ENCODE peak calls at places on chromosomes 6 and 20, in ten cellular contexts. I, G, D, Q, C, M, B, O, H and P are unnamed samples. For H3K36me3, the result is how much of the 10 kb centered on the place peaks cover.

GRCh38 chr20:58714340-58714922 is 21.8 kb downstream of the NPEPL1 start:
- DNase-seq in B (no peak), Q (peak), O (no peak), D (no peak), C (no peak), H (no peak), G (no peak), I (no peak), M (no peak), P (no peak)

GRCh38 chr6:132300323-132300949 is 100.8 kb downstream of the MOXD1 start:
- DNase-seq in G (no peak), H (peak), B (no peak), O (peak), I (peak), Q (no peak), M (no peak), D (no peak), C (no peak), P (no peak)

GRCh38 chr6:30591008-30591407 is 19.8 kb downstream of the ABCF1 start:
- DNase-seq in D (no peak), B (no peak), H (no peak), C (no peak), Q (no peak), I (peak), O (peak), G (no peak), M (no peak), P (no peak)

GRCh38 chr20:55693646-55694045 is 311.7 kb downstream of the CBLN4 start:
- DNase-seq in I (no peak), O (no peak), D (no peak), B (no peak), M (no peak), C (no peak), Q (no peak), G (no peak), H (no peak), P (no peak)

GRCh38 chr6:151096255-151096612 is 143.5 kb upstream of the AKAP12 start:
- DNase-seq in C (no peak), D (no peak), H (no peak), M (no peak), Q (no peak), O (no peak), I (peak), G (no peak), B (no peak), P (no peak)

GRCh38 chr6:67881706-67882065 is 753.4 kb upstream of the ADGRB3 start:
- DNase-seq in D (no peak), C (no peak), Q (no peak), H (no peak), G (no peak), M (no peak), B (no peak), O (no peak), I (no peak), P (no peak)

GRCh38 chr6:14316911-14317535 is 199.5 kb downstream of the CD83 start:
- DNase-seq in D (no peak), C (no peak), O (no peak), H (no peak), Q (no peak), I (no peak), B (no peak), G (no peak), M (no peak), P (no peak)

GRCh38 chr6:135012764-135013163 is 41.9 kb downstream of the HBS1L start:
- DNase-seq in O (no peak), H (no peak), M (no peak), I (peak), Q (no peak), C (no peak), G (no peak), D (no peak), B (no peak), P (no peak)

GRCh38 chr20:63057133-63058117 is 50.7 kb upstream of the BHLHE23 start:
- DNase-seq in B (no peak), I (peak), C (no peak), G (no peak), O (no peak), H (no peak), Q (no peak), M (no peak), D (no peak), P (no peak)

GRCh38 chr20:31842471-31843157 is 2.8 kb downstream of the FOXS1 start:
- DNase-seq in B (peak), H (no peak), M (no peak), D (peak), C (no peak), I (peak), Q (no peak), O (no peak), G (no peak), P (no peak)
- H3K4me3 ChIP-seq in B (no peak), H (no peak), M (no peak), D (peak), C (no peak), I (no peak), Q (no peak), O (no peak), G (no peak), P (no peak)

GRCh38 chr6:170286246-170286933 is 4.5 kb downstream of the DLL1 start:
- DNase-seq in G (no peak), B (peak), D (peak), H (peak), O (no peak), C (peak), Q (peak), I (peak), M (no peak), P (no peak)
- H3K36me3 ChIP-seq in G (under half), B (under half), D (under half), H (under half), O (under half), C (half or more), Q (under half), I (under half), M (under half), P (under half)

DNA sequence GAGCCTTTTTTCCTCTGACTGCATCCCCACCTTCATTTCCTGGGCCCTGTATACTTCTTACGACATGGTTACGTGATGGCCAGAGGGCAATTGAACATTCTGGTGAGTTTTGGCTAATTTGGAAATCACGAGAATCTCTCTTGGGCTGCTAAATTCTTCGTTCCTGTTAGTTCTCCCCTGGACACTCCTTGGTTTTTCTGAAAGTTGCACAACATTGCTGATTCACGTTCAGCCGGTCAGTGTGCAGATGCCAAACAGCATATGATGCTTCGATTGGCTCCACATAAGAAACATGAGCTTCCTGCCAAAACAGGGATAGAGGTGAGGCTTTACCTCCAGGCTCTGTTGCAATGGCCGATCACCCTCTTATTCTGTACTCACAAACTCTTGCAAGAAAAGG is 119.4 kb upstream of the LY86 start:
- DNase-seq in M (no peak), G (no peak), H (no peak), B (no peak), Q (no peak), C (no peak), O (peak), I (no peak), D (no peak), P (peak)
- H3K4me3 ChIP-seq in M (no peak), G (no peak), H (no peak), B (no peak), Q (no peak), C (no peak), O (no peak), I (no peak), D (no peak), P (no peak)

DNA sequence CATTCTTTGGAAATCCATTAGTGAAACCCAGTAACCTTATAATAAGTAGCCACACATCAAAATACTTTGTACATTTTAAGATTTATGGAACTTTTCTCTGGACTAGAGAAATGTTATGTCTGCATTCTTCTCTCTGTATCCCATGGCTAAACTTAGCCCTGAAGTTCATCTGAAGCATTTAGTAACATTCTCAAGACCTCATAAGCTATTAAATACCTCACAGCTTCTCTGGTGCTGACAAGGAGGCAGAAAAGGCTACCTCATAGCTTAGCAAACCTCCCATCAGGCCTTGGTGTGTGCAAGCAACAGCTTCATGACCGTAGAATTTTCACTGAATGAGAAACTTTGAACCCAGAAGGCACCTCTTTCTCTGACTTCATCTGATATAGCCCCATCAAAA is 38.9 kb upstream of the HDGFL1 start:
- DNase-seq in H (no peak), B (no peak), C (no peak), G (no peak), D (no peak), I (no peak), O (no peak), Q (no peak), M (no peak), P (no peak)
- H3K36me3 ChIP-seq in H (under half), B (under half), C (under half), G (under half), D (under half), I (under half), O (under half), Q (under half), M (under half), P (under half)

GRCh38 chr6:37954791-37955190 is 135.3 kb downstream of the ZFAND3 start:
- DNase-seq in G (no peak), C (no peak), B (no peak), O (no peak), H (no peak), I (no peak), Q (no peak), M (no peak), D (no peak), P (no peak)

GRCh38 chr6:37965964-37966676 is 146.6 kb downstream of the ZFAND3 start:
- DNase-seq in H (no peak), I (no peak), Q (no peak), C (no peak), B (no peak), G (no peak), D (no peak), M (no peak), O (no peak), P (no peak)

GRCh38 chr6:37956711-37957110 is 137.2 kb downstream of the ZFAND3 start:
- DNase-seq in I (peak), G (no peak), C (no peak), H (no peak), Q (no peak), O (no peak), D (no peak), B (no peak), M (no peak), P (no peak)

DNA sequence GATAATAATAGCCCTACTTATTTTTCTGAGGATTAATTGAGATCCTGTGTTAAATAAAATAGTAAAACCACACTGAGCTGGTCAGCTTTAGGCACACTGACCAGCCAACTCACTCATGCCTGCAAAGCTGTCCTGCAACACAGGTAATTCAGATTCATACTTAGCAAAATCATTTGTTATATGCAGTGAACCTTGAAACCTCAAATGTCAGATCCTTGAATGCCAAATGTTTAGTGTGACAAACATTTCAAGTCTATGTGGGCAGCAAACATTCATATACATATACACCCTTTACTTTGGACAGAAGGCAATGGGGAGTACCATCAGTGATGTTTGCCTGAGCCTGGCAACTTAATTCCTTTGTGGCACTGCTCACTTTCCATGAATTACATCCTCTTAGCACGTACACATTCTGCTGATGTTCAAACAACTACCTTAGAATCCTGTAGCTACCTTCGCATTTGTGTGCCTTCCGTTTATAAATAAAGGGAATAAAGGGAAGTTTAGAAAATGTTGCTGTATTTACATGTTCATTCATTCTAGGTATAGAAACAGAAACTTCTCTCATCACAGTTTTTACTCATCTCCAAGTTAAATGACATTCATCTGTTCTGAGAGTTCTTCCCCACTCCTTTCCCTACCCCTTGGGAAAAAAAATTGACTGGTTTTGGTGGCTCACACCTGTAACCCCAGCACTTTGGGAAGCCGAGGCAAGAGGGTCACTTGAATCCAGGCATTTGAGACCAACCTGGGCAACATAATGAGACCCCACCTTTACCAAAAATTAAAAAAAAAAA is 140.8 kb downstream of the ZFAND3 start:
- DNase-seq in H (no peak), M (no peak), O (no peak), I (no peak), Q (no peak), C (no peak), B (no peak), D (no peak), G (no peak), P (no peak)
- H3K4me3 ChIP-seq in H (no peak), M (no peak), O (no peak), I (no peak), Q (no peak), C (no peak), B (no peak), D (no peak), G (no peak), P (no peak)

GRCh38 chr20:45082468-45082867 is 18.5 kb downstream of the KCNS1 start:
- DNase-seq in D (no peak), O (no peak), C (no peak), B (no peak), Q (no peak), G (no peak), I (no peak), M (no peak), H (no peak), P (no peak)

GRCh38 chr20:45073182-45073581 is 27.7 kb downstream of the KCNS1 start:
- DNase-seq in G (no peak), D (no peak), O (no peak), M (no peak), B (no peak), I (no peak), Q (no peak), C (no peak), H (no peak), P (no peak)

GRCh38 chr20:45083127-45083526 is 17.8 kb downstream of the KCNS1 start:
- DNase-seq in I (no peak), H (no peak), M (no peak), O (no peak), Q (no peak), D (no peak), B (no peak), C (no peak), G (no peak), P (no peak)

GRCh38 chr20:45080867-45081616 is 19.9 kb downstream of the KCNS1 start:
- DNase-seq in B (no peak), M (no peak), I (peak), D (no peak), H (peak), Q (no peak), G (no peak), C (no peak), O (no peak), P (no peak)

DNA sequence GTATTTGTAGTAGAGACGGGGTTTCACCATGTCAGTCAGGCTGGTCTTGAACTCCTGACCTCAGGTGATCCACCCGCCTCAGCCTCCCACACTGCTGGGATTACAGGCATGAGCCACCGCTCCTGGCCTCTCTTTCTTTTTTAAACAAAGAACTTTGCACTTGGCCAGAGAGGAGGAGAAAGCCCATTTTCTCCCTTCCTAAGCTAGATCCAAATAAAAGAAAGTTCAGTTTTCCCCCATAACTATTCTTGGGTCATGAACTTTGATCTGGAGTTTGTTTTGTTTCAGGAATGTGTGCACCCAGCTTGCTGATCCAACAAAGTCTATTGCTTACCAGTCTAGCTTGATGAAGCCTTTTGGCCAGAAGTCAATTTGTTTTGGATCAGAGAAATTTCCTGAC is 23.4 kb downstream of the KCNS1 start:
- DNase-seq in D (no peak), B (no peak), O (no peak), C (no peak), I (no peak), M (no peak), Q (no peak), H (no peak), G (no peak), P (no peak)
- H3K36me3 ChIP-seq in D (under half), B (under half), O (under half), C (half or more), I (under half), M (half or more), Q (under half), H (under half), G (half or more), P (under half)